ENCODE peak calls at places on chromosomes 5 and 9, in five cellular contexts. B, R, O, P and N are unnamed samples.

GRCh38 chr5:87432460-87432859 is 19.7 kb upstream of the CCNH start:
- DNase-seq in P (no peak), B (no peak), R (no peak), O (no peak), N (no peak)

GRCh38 chr5:177388521-177389052 is 4.4 kb downstream of the SLC34A1 start:
- DNase-seq in B (no peak), P (no peak), O (no peak), R (no peak), N (no peak)

GRCh38 chr5:96595300-96596090 is 66.7 kb upstream of the CAST start:
- DNase-seq in B (no peak), P (no peak), R (peak), O (no peak), N (no peak)

GRCh38 chr5:1886634-1887399 is 4.1 kb upstream of the IRX4 start:
- DNase-seq in P (no peak), R (no peak), O (no peak), B (no peak), N (no peak)

GRCh38 chr5:171823269-171823668 is 37.7 kb downstream of the SMIM23 start:
- DNase-seq in P (no peak), R (no peak), B (no peak), O (peak), N (no peak)

GRCh38 chr9:128073260-128073886 is 5.3 kb downstream of the SLC25A25 start:
- DNase-seq in O (no peak), R (no peak), P (no peak), B (no peak), N (no peak)

GRCh38 chr9:133098104-133098754 is 22.8 kb downstream of the RALGDS start:
- DNase-seq in B (no peak), R (no peak), O (no peak), P (no peak), N (no peak)

GRCh38 chr5:146681586-146681945 is 165.6 kb upstream of the GPR151 start:
- DNase-seq in O (no peak), P (no peak), B (no peak), R (no peak), N (no peak)

GRCh38 chr5:60487885-60488425 is 212.0 kb downstream of the DEPDC1B start:
- DNase-seq in O (peak), P (no peak), R (no peak), B (no peak), N (peak)

GRCh38 chr5:31097851-31098250 is 95.6 kb upstream of the CDH6 start:
- DNase-seq in B (no peak), O (no peak), R (no peak), P (no peak), N (no peak)

GRCh38 chr5:135323701-135324132 is 75.3 kb downstream of the MACROH2A1 start:
- DNase-seq in O (no peak), P (no peak), R (no peak), B (no peak), N (no peak)

GRCh38 chr5:151670953-151671636 is 15.6 kb downstream of the SPARC start:
- DNase-seq in P (no peak), O (no peak), B (no peak), R (no peak), N (no peak)

GRCh38 chr9:90868555-90868954 is 66.9 kb downstream of the SYK start:
- DNase-seq in P (no peak), B (no peak), R (no peak), O (no peak), N (no peak)

GRCh38 chr9:70455993-70456704 is 41.7 kb upstream of the KLF9 start:
- DNase-seq in R (no peak), P (no peak), O (peak), B (no peak), N (no peak)

GRCh38 chr5:92780057-92780456 is 801.0 kb downstream of the NR2F1-AS1 start:
- DNase-seq in B (no peak), P (no peak), O (no peak), R (peak), N (no peak)

GRCh38 chr5:173893192-173893561 is 5.0 kb downstream of the CPEB4 start:
- DNase-seq in P (no peak), O (no peak), R (no peak), B (no peak), N (no peak)

GRCh38 chr5:83827111-83827541 is 106.5 kb upstream of the HAPLN1 start:
- DNase-seq in R (no peak), P (no peak), O (no peak), B (no peak), N (no peak)

GRCh38 chr9:84122572-84122971 is 142.0 kb downstream of the RMI1 start:
- DNase-seq in R (no peak), B (no peak), P (no peak), O (no peak), N (no peak)

GRCh38 chr9:130304141-130304540 is 38.6 kb downstream of the HMCN2 start:
- DNase-seq in B (no peak), O (no peak), P (no peak), R (no peak), N (no peak)

GRCh38 chr5:39716532-39716971 is 291.8 kb upstream of the DAB2 start:
- DNase-seq in R (peak), B (no peak), P (peak), O (peak), N (peak)

GRCh38 chr9:137797206-137798120 is 80.1 kb upstream of the CACNA1B start:
- DNase-seq in B (no peak), R (no peak), O (no peak), P (no peak), N (no peak)

GRCh38 chr9:133357656-133358055 is 1.3 kb downstream of the SURF2 start:
- DNase-seq in P (no peak), O (no peak), B (no peak), R (no peak), N (no peak)

GRCh38 chr5:55338810-55339243 is 31.0 kb downstream of the MTREX start:
- DNase-seq in O (no peak), B (no peak), R (no peak), P (no peak), N (no peak)

GRCh38 chr9:82057805-82058204 is 69.2 kb downstream of the SPATA31D1 start:
- DNase-seq in P (no peak), O (no peak), R (no peak), B (no peak), N (no peak)

GRCh38 chr5:10330511-10331105 is 22.9 kb upstream of the MARCHF6 start:
- DNase-seq in B (no peak), R (no peak), O (no peak), P (no peak), N (no peak)

GRCh38 chr5:141958773-141959172 is 771 bp upstream of the PCDH12 start:
- DNase-seq in R (no peak), O (no peak), B (no peak), P (no peak), N (no peak)

GRCh38 chr5:133967124-133967523 is 1.3 kb downstream of the C5orf15 start:
- DNase-seq in P (no peak), R (no peak), B (no peak), O (no peak), N (no peak)

GRCh38 chr5:81785311-81785710 is 34.4 kb upstream of the SSBP2 start:
- DNase-seq in P (no peak), R (no peak), B (no peak), O (no peak), N (no peak)

GRCh38 chr5:81789033-81789432 is 38.1 kb upstream of the SSBP2 start:
- DNase-seq in R (no peak), P (no peak), B (no peak), O (no peak), N (no peak)

GRCh38 chr5:81788271-81788670 is 37.4 kb upstream of the SSBP2 start:
- DNase-seq in R (no peak), B (no peak), O (no peak), P (no peak), N (no peak)

GRCh38 chr5:81786509-81786908 is 35.6 kb upstream of the SSBP2 start:
- DNase-seq in O (no peak), P (no peak), B (no peak), R (no peak), N (no peak)

GRCh38 chr5:81787843-81788242 is 36.9 kb upstream of the SSBP2 start:
- DNase-seq in R (peak), P (no peak), O (peak), B (no peak), N (no peak)
- TF ChIP-seq POLR2AphosphoS5 in R (no peak), P (no peak), O (peak), B (no peak), N (no peak)

GRCh38 chr5:129459485-129460120 is 495 bp upstream of the ADAMTS19 start:
- DNase-seq in P (no peak), B (no peak), R (peak), O (no peak), N (no peak)
- TF ChIP-seq POLR2AphosphoS5 in P (no peak), B (no peak), R (peak), O (no peak), N (no peak)

GRCh38 chr5:91264311-91265051 is 118.6 kb downstream of the ARRDC3 start:
- DNase-seq in B (no peak), P (no peak), O (no peak), R (no peak), N (no peak)

GRCh38 chr5:91271999-91272398 is 111.1 kb downstream of the ARRDC3 start:
- DNase-seq in P (no peak), O (no peak), B (no peak), R (no peak), N (no peak)

GRCh38 chr5:91269198-91269597 is 113.9 kb downstream of the ARRDC3 start:
- DNase-seq in R (no peak), B (no peak), P (no peak), O (no peak), N (no peak)

GRCh38 chr5:91263898-91264297 is 119.2 kb downstream of the ARRDC3 start:
- DNase-seq in O (no peak), P (no peak), R (no peak), B (no peak), N (no peak)

DNA sequence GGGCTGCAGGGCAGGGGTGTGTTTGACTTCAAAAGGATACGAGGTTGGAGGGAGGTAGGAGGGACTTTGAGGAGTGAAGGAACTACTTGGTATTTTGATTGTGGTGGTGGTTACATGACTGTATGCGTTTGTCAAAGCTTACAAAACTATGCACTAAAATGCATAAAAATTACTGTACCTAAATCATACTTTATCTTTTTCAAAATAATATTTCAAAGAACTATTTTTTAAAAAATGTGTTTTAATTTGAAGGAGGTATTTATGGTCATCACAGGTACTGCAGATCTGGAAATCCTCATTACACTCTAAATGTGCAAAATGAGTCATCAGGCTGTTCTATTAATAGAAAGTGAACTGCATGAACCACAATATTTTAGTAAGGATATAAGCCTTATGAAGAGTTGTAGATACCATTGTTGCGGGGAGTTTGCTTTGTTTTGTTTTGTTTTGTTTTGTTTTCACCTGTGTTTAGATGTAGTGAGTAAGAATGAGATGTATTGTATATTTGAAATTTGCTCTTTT is 116.9 kb downstream of the ARRDC3 start:
- DNase-seq in P (peak), O (no peak), B (no peak), R (no peak), N (no peak)
- TF ChIP-seq POLR2AphosphoS5 in P (no peak), O (no peak), B (no peak), R (no peak), N (no peak)

GRCh38 chr9:98995971-98996504 is 52.3 kb downstream of the COL15A1 start:
- DNase-seq in B (no peak), P (no peak), O (no peak), R (no peak), N (no peak)

GRCh38 chr9:98992885-98993569 is 49.3 kb downstream of the COL15A1 start:
- DNase-seq in O (no peak), B (no peak), P (no peak), R (no peak), N (no peak)

GRCh38 chr9:98994226-98995058 is 50.7 kb downstream of the COL15A1 start:
- DNase-seq in R (no peak), P (no peak), O (no peak), B (no peak), N (no peak)

GRCh38 chr9:98993570-98993945 is 49.9 kb downstream of the COL15A1 start:
- DNase-seq in O (no peak), P (no peak), R (no peak), B (no peak), N (peak)

DNA sequence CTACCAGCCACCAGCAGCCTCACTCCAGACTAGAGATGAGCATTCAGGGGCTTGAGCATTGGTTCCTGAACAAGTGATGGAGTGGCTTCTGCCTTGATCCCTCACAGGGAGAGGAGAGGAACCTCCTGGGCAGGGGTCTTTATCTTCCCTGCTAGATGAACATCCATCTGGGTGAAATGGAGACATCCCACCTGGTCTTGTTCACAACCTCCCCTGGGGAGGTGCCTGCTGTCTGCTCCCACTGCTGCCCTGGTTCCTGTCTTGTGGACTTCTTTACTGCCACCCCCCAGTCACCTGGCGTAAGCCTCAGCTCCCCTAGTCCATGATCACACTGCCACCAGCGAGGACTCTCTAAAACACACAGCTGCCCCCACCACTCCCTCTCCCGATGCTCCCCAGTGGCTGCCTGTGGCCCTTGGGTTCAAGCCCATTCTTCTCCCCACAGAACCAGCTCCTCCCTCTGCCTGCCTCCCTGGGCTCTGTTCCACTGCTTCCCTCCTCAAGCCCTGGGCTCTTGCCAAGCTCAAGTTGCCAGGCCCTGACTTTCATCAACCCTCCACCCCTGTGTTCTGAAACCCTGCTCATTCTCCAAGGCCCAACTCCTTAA is 51.5 kb downstream of the COL15A1 start:
- DNase-seq in R (no peak), B (peak), P (no peak), O (peak), N (no peak)
- TF ChIP-seq POLR2AphosphoS5 in R (no peak), B (no peak), P (no peak), O (peak), N (no peak)

DNA sequence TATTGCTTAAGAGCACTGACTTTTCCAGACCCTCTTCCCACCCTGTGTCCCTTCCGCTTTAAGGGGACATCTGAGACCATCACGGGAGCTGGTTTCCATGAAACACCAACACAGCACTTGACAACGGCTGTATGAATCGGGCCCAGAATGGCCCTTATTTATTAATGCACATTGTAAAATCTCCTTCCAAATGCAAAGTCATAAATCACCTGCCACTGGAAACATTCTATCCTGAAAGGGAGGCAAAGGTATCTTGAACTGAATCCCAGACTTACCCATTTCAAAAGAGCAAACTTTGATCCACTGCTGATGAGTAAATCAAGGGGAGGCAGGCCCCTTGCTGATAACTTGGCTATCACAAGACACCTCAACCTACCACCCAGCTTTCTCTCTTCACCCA is 37.4 kb downstream of the SHB start:
- DNase-seq in O (no peak), P (no peak), B (no peak), R (no peak), N (no peak)
- TF ChIP-seq POLR2AphosphoS5 in O (no peak), P (no peak), B (no peak), R (no peak), N (no peak)